ENCODE peak calls at places on chromosomes 2 and 18, in four cellular contexts. One of them, this sample, is unnamed.

GRCh38 chr2:145015561-145015960 is 495.6 kb upstream of the ZEB2 start:
- DNase-seq in NB4: no peak
- DNase-seq in BJ: no peak
- DNase-seq in testis: no peak
- DNase-seq in this sample: no peak

GRCh38 chr18:59123588-59124369 is 15.9 kb upstream of the SEC11C start:
- DNase-seq in NB4: no peak
- DNase-seq in testis: no peak
- DNase-seq in BJ: peak
- DNase-seq in this sample: peak

GRCh38 chr18:50819027-50819726 is 639 bp downstream of the MRO start:
- DNase-seq in NB4: peak
- DNase-seq in testis: peak
- DNase-seq in BJ: no peak
- DNase-seq in this sample: peak

GRCh38 chr2:201931955-201932354 is 101.7 kb upstream of the FZD7 start:
- DNase-seq in BJ: peak
- DNase-seq in NB4: no peak
- DNase-seq in testis: no peak
- DNase-seq in this sample: peak

GRCh38 chr2:118907759-118908158 is 34.2 kb upstream of the MARCO start:
- DNase-seq in NB4: no peak
- DNase-seq in testis: no peak
- DNase-seq in BJ: no peak
- DNase-seq in this sample: no peak

GRCh38 chr2:172094319-172095145 is 8.2 kb downstream of the DLX2 start:
- DNase-seq in testis: no peak
- DNase-seq in NB4: peak
- DNase-seq in BJ: no peak
- DNase-seq in this sample: peak

GRCh38 chr2:111121873-111122630 is 1.3 kb downstream of the BCL2L11 start:
- DNase-seq in testis: peak
- DNase-seq in BJ: peak
- DNase-seq in NB4: peak
- DNase-seq in this sample: peak

GRCh38 chr2:238947920-238948710 is 100.2 kb downstream of the TWIST2 start:
- DNase-seq in BJ: peak
- DNase-seq in testis: peak
- DNase-seq in NB4: peak
- DNase-seq in this sample: peak

GRCh38 chr18:45589559-45590041 is 25.7 kb upstream of the SLC14A2 start:
- DNase-seq in BJ: peak
- DNase-seq in NB4: no peak
- DNase-seq in testis: no peak
- DNase-seq in this sample: peak

GRCh38 chr2:239303711-239304532 is 96.9 kb downstream of the HDAC4 start:
- DNase-seq in NB4: no peak
- DNase-seq in testis: peak
- DNase-seq in BJ: no peak
- DNase-seq in this sample: no peak

GRCh38 chr18:58243401-58243800 is 199.4 kb downstream of the NEDD4L start:
- DNase-seq in NB4: no peak
- DNase-seq in BJ: no peak
- DNase-seq in testis: no peak
- DNase-seq in this sample: no peak

GRCh38 chr2:27025281-27025800 is 7.4 kb upstream of the TMEM214 start:
- DNase-seq in NB4: no peak
- DNase-seq in BJ: no peak
- DNase-seq in testis: no peak
- DNase-seq in this sample: no peak

GRCh38 chr18:6947328-6948030 is 170.1 kb downstream of the LAMA1 start:
- DNase-seq in NB4: no peak
- DNase-seq in BJ: no peak
- DNase-seq in testis: no peak
- DNase-seq in this sample: no peak

GRCh38 chr2:44964704-44965343 is 23.3 kb downstream of the SIX3 start:
- DNase-seq in BJ: no peak
- DNase-seq in NB4: no peak
- DNase-seq in testis: no peak
- DNase-seq in this sample: peak

GRCh38 chr18:50286391-50287027 is 983 bp downstream of the CXXC1 start:
- DNase-seq in testis: peak
- DNase-seq in NB4: no peak
- DNase-seq in BJ: no peak
- DNase-seq in this sample: peak

GRCh38 chr2:230757476-230757875 is 44.8 kb downstream of the CAB39 start:
- DNase-seq in testis: no peak
- DNase-seq in NB4: no peak
- DNase-seq in BJ: peak
- DNase-seq in this sample: no peak

GRCh38 chr2:176575237-176575744 is 306.0 kb downstream of the MTX2 start:
- DNase-seq in testis: no peak
- DNase-seq in NB4: no peak
- DNase-seq in BJ: no peak
- DNase-seq in this sample: no peak
- H3K4me3 ChIP-seq in testis: no peak
- H3K4me3 ChIP-seq in NB4: no peak
- H3K4me3 ChIP-seq in BJ: no peak
- H3K4me3 ChIP-seq in this sample: no peak

GRCh38 chr2:112880081-112880531 is 30.9 kb upstream of the IL37 start:
- DNase-seq in BJ: no peak
- DNase-seq in testis: no peak
- DNase-seq in NB4: peak
- DNase-seq in this sample: peak

GRCh38 chr2:112876971-112877361 is 34.0 kb upstream of the IL37 start:
- DNase-seq in testis: no peak
- DNase-seq in BJ: no peak
- DNase-seq in NB4: no peak
- DNase-seq in this sample: no peak

GRCh38 chr2:112877423-112877822 is 33.5 kb upstream of the IL37 start:
- DNase-seq in NB4: no peak
- DNase-seq in BJ: no peak
- DNase-seq in testis: no peak
- DNase-seq in this sample: no peak

GRCh38 chr2:112879491-112880041 is 31.4 kb upstream of the IL37 start:
- DNase-seq in NB4: peak
- DNase-seq in BJ: no peak
- DNase-seq in testis: no peak
- DNase-seq in this sample: no peak

DNA sequence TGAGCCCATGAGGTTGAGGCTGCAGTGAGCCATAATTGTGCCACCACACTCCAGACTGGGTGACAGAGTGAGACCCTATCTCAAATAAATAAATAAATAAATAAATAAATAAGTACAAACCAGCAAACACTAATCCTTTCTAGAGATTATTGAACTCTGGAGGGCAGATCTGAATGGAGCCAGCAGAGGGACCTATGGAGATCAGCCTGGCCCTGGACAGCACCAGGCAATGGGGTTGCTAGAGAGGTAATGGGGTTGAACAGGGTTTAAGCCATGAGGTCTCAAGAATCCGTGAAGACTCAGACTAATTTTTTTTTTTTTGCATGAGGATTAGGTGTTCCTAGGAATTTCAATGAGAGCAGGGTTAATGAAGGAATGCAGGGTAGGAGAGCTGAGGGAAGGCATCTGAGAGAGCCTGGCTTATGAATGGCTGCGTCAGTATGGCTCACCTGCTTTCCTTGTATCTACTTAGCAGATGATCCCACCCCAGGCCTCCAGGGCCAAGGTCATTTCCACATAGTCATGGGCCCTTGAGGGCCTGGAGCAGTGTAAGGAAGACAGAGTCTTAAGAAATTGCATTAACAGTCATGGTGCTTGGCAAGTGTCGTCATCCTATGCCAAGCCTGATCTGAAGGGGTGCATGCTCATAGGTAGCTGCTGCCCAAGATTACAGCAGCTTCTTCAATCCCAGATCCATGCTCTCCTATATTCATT is 34.6 kb upstream of the IL37 start:
- DNase-seq in BJ: no peak
- DNase-seq in testis: no peak
- DNase-seq in NB4: no peak
- DNase-seq in this sample: no peak
- TF ChIP-seq CTCF in BJ: no peak
- TF ChIP-seq CTCF in testis: no peak
- TF ChIP-seq CTCF in NB4: no peak
- TF ChIP-seq CTCF in this sample: no peak

GRCh38 chr2:100675855-100676254 is 113.1 kb downstream of the PDCL3 start:
- DNase-seq in testis: no peak
- DNase-seq in BJ: no peak
- DNase-seq in NB4: no peak
- DNase-seq in this sample: no peak

GRCh38 chr2:100677611-100678185 is 114.9 kb downstream of the PDCL3 start:
- DNase-seq in BJ: no peak
- DNase-seq in testis: no peak
- DNase-seq in NB4: no peak
- DNase-seq in this sample: no peak

GRCh38 chr2:100675373-100675772 is 112.6 kb downstream of the PDCL3 start:
- DNase-seq in testis: no peak
- DNase-seq in NB4: no peak
- DNase-seq in BJ: no peak
- DNase-seq in this sample: no peak

GRCh38 chr2:100674671-100675070 is 111.9 kb downstream of the PDCL3 start:
- DNase-seq in BJ: no peak
- DNase-seq in testis: no peak
- DNase-seq in NB4: no peak
- DNase-seq in this sample: peak

DNA sequence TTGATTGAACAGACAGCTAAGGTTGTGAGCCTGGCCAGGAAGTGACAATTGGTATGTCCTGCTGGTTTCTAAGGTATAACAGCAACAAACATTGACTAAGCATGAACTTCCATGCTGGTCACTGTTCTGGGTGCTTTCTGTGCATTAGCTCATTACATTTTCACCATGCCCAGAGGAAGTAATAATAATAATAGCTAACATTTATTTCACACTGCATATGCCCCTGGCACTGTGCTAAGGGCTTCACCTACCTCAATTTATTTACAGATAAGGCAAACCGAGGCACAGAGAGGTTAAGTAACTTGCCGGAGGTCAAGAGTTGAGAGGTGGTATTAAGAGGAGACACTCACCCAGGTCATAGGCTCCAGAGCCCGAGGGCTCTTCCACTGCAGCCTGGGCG is 113.6 kb downstream of the PDCL3 start:
- DNase-seq in NB4: no peak
- DNase-seq in BJ: no peak
- DNase-seq in testis: no peak
- DNase-seq in this sample: no peak
- H3K4me3 ChIP-seq in NB4: no peak
- H3K4me3 ChIP-seq in BJ: no peak
- H3K4me3 ChIP-seq in testis: no peak
- H3K4me3 ChIP-seq in this sample: no peak

DNA sequence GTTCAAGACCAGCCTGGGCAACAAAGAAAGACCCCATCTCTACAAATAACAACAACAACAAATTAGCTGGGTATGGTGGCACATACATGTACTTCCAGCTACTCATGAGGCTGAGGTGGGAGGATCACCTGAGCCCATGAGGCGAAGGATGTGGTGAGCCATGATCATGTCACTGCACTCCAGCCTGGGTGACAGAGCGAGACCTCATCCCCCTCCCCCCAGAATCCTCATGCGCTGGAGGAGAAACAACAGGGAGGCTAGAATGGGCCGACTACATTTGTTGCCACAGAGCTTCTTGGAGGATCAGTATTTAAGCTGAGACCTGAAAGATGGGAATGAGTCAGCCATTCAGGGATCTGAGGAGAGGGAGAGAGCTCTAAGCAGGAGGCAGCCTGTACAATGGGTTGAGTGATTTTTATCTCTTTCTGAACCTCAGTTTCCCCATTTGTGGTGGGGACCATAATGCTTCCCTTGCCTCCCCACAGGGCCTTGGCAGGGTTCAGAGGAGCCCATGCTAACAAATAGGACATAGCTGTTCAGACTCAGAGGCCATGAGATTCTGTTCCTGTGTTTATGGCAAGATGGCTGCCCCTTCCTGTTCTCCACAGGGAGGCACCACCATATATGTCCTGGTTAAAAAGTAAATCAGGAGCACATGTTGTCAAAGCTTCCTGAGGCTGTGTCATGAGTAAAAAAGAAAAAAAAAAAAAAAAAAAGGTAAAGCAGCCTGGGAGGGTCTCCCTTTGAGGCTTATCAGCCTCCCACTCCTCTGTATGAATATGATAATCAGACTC is 131.4 kb upstream of the HAAO start:
- DNase-seq in NB4: no peak
- DNase-seq in testis: no peak
- DNase-seq in BJ: no peak
- DNase-seq in this sample: peak
- TF ChIP-seq CTCF in NB4: no peak
- TF ChIP-seq CTCF in testis: no peak
- TF ChIP-seq CTCF in BJ: peak
- TF ChIP-seq CTCF in this sample: no peak

DNA sequence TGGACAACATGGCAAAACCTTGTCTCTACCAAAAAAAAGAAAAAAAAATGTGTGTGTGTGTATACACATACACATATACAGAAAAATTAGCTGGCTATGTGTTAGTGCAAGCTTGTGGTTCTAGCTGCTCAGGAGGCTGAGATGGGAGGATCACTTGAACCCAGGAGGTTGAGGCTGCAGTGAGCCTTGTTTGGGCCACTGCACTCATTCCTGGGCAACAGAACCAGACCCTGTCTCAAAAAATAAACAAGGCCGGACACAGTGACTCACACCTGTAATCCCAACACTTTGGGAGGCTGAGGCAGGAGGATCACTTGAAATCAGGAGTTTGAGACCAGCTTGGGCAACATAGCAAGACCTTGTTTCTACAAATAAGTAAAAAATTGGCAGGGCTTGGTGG is 2.1 kb downstream of the COQ10B start:
- DNase-seq in testis: no peak
- DNase-seq in BJ: no peak
- DNase-seq in NB4: no peak
- DNase-seq in this sample: no peak
- H3K4me3 ChIP-seq in testis: no peak
- H3K4me3 ChIP-seq in BJ: no peak
- H3K4me3 ChIP-seq in NB4: peak
- H3K4me3 ChIP-seq in this sample: no peak

DNA sequence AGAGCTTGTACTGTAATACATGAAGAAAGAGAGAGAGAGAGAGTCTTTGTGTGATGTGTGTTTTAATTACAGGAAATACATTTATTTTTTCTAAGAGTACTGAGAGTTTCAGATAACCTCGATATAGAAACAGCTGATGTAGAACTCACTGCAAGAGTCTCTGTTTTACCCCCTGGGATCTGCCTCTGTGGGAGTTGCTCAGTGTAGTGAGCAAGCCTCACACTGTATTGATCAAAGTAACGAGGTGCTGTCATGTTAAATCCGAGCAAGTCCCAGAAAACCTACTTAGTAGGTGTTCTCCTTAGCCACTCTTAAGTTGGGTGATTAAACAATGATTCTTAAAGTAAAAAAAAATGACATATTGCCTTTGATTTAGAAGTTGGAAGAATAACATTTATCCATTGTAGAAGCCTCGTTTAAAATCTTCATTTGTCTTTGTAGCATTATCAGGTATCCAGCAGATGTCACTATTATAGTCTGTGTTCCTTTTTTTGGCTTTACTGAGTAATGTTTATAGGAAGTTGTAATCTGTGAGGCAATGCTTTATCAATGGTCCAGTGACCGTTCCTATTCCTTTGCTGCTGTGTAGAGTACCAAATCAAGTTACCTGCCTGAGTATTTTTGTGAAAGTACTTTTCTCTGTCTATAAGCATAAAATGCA is 219.0 kb downstream of the MYO3B start:
- DNase-seq in NB4: peak
- DNase-seq in testis: no peak
- DNase-seq in BJ: no peak
- DNase-seq in this sample: peak
- TF ChIP-seq CTCF in NB4: peak
- TF ChIP-seq CTCF in testis: no peak
- TF ChIP-seq CTCF in BJ: peak
- TF ChIP-seq CTCF in this sample: peak

This sample was measured in foreskin fibroblast.